ENCODE peak calls at places on chromosome 7, in seven cellular contexts. H, R, K, G, Z, U and B are unnamed samples.

GRCh38 chr7:120280743-120281142 is 7.8 kb downstream of the KCND2 start:
- DNase-seq in G (no peak), R (no peak), K (no peak), H (no peak), U (peak; percentile 5), Z (no peak), B (peak; percentile 3)

GRCh38 chr7:88694207-88694606 is 65.3 kb upstream of the ZNF804B start:
- DNase-seq in R (no peak), H (no peak), U (no peak), G (no peak), K (no peak), Z (no peak), B (no peak)

GRCh38 chr7:12102101-12102500 is 109.0 kb upstream of the TMEM106B start:
- DNase-seq in H (no peak), R (no peak), K (no peak), U (no peak), G (no peak), Z (no peak), B (no peak)

GRCh38 chr7:51369746-51370145 is 53.1 kb upstream of the COBL start:
- DNase-seq in H (no peak), K (no peak), G (no peak), R (no peak), Z (no peak), U (peak; percentile 5), B (peak; percentile 10)

GRCh38 chr7:106643189-106643588 is 17.8 kb downstream of the CCDC71L start:
- DNase-seq in Z (no peak), G (no peak), U (no peak), K (no peak), H (no peak), R (no peak), B (peak; percentile 70)

GRCh38 chr7:54349259-54349658 is 192.9 kb upstream of the VSTM2A start:
- DNase-seq in G (no peak), U (peak; percentile 27), K (no peak), Z (no peak), H (no peak), R (no peak), B (peak; percentile 39)

GRCh38 chr7:33853361-33854062 is 51.8 kb upstream of the BMPER start:
- DNase-seq in G (no peak), U (peak; percentile 74), R (no peak), H (no peak), Z (no peak), K (no peak), B (peak; percentile 76)

GRCh38 chr7:74355091-74355490 is 65.9 kb downstream of the CLIP2 start:
- DNase-seq in Z (peak; percentile 70), H (peak; percentile 42), U (peak; percentile 88), G (peak; percentile 44), R (no peak), K (peak; percentile 30), B (peak; percentile 91)

GRCh38 chr7:117097860-117098259 is 144.6 kb downstream of the ST7 start:
- DNase-seq in H (no peak), G (no peak), Z (no peak), K (no peak), R (no peak), U (no peak), B (no peak)

GRCh38 chr7:117153016-117153415 is 169.8 kb downstream of the WNT2 start:
- DNase-seq in U (no peak), Z (no peak), H (no peak), G (no peak), R (no peak), K (no peak), B (no peak)

GRCh38 chr7:106737202-106737562 is 76.2 kb upstream of the CCDC71L start:
- DNase-seq in U (peak; percentile 63), K (no peak), G (no peak), R (no peak), H (no peak), Z (no peak), B (peak; percentile 77)

GRCh38 chr7:35849158-35849831 is 48.4 kb downstream of the SEPTIN7 start:
- DNase-seq in R (no peak), Z (no peak), H (no peak), U (no peak), G (no peak), K (no peak), B (peak; percentile 55)

GRCh38 chr7:19708397-19709248 is at the start of gene POLR1F:
- DNase-seq in Z (peak; percentile 96), H (peak; percentile 96), R (peak; percentile 88), K (peak; percentile 95), G (peak; percentile 93), U (peak; percentile 95), B (peak; percentile 97)

GRCh38 chr7:73397521-73397934 is 36.0 kb upstream of the FZD9 start:
- DNase-seq in U (no peak), H (no peak), R (no peak), Z (no peak), K (no peak), G (no peak), B (no peak)

GRCh38 chr7:985915-986741 is 3.1 kb downstream of the CYP2W1 start:
- DNase-seq in R (no peak), U (peak; percentile 39), G (no peak), H (no peak), K (no peak), Z (no peak), B (peak; percentile 58)

GRCh38 chr7:2651336-2651735 is 19.6 kb downstream of the TTYH3 start:
- DNase-seq in R (no peak), K (no peak), G (no peak), Z (no peak), H (no peak), U (no peak), B (no peak)

GRCh38 chr7:64885520-64886240 is 17.4 kb upstream of the ZNF273 start:
- DNase-seq in U (no peak), G (no peak), R (no peak), Z (no peak), K (no peak), H (no peak), B (no peak)

DNA sequence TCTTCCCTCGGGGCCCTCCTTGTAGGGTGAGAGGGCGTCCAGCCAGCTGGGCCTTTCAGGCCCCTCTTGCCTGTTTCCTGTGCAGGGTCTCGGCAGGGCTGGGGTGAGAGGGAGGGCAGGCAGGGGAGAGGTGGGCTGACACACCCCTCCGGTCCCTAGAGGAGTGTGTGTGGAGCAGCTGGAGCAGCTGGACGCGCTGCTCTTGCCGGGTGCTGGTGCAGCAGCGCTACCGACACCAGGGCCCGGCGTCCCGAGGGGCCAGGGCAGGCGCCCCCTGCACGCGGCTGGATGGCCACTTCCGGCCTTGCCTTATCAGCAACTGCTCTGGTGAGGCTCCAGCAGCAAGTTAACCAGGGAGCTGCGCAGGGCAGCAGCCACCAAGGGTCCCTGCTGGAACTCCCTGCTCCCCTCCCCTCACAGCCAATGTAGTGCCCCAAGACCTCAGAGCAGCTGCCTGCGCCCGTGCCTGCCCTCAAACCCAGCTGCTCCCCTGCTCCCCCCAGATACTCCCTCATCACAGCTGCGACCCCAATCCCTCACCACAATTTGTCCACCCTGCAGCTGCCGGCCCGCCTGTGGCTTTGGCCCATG is 15.7 kb upstream of the ZNF862 start:
- DNase-seq in U (no peak), G (no peak), R (no peak), Z (peak; percentile 62), K (no peak), H (no peak), B (no peak)
- H3K4me3 ChIP-seq in U (no peak overlapping the region), G (no peak overlapping the region), R (no peak overlapping the region), Z (no peak overlapping the region), K (no peak overlapping the region), H (no peak overlapping the region), B (no peak overlapping the region)

DNA sequence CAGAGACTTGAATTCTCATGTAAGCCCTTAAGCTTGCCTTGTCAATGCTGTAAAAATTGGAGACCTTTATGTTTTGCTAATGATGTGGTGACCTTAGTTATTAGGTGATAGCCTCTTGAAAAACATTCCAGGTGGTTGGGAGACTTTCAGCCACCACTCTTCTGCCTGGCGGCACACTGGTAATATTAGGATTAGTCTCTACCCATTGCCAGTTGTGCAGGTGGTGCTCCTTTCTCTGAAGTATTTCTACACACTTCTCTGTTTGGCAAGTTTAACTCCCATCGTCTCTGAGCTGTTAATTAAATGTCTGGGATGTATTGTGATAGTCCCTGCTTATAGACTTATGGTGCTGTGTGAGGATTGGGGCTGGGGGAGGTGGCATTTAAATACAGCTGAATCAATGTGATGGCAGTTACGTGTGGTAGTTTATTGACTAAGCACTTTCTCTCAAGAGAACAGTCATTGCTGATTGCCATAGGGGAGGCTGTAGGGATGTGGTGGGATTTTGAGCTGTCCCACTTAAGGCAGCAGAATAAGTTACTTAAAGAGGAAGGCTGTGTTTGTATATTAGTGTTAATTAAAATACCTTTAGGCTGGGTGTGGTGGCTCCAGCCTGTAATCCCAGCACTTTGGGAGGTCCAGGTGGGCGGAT is 61.7 kb downstream of the DAGLB start:
- DNase-seq in U (no peak), Z (no peak), K (no peak), H (no peak), G (no peak), R (no peak), B (no peak)
- TF ChIP-seq CTCF in U (no peak), Z (no peak), K (no peak), H (no peak), G (no peak), R (no peak), B (no peak)

GRCh38 chr7:101217388-101218235 is at the start of the genes PLOD3 and ZNHIT1:
- DNase-seq in U (peak; percentile 98), G (peak; percentile 97), K (peak; percentile 98), R (peak; percentile 92), H (peak; percentile 97), Z (peak; percentile 97), B (peak; percentile 99)
- H3K4me3 ChIP-seq in U (peak within 1 kb of the TSS; percentile 97), G (peak within 1 kb of the TSS; percentile 65), K (peak within 1 kb of the TSS; percentile 79), R (peak within 1 kb of the TSS; percentile 94), H (peak within 1 kb of the TSS; percentile 94), Z (peak within 1 kb of the TSS; percentile 92), B (peak within 1 kb of the TSS; percentile 91)

GRCh38 chr7:6146666-6147065 is 115.5 kb downstream of the ANKRD61 start:
- DNase-seq in R (no peak), Z (no peak), K (no peak), U (no peak), H (no peak), G (no peak), B (no peak)
- TF ChIP-seq CTCF in R (no peak), Z (no peak), K (no peak), U (no peak), H (no peak), G (no peak), B (no peak)

GRCh38 chr7:27150568-27151340 is 1.6 kb downstream of the HOXA3 start:
- DNase-seq in K (peak; percentile 86), Z (peak; percentile 80), H (no peak), R (no peak), U (peak; percentile 87), G (peak; percentile 81), B (peak; percentile 66)
- H3K4me3 ChIP-seq in K (peak overlapping the region; percentile 73), Z (peak overlapping the region; percentile 37), H (peak overlapping the region; percentile 42), R (peak overlapping the region; percentile 44), U (peak overlapping the region; percentile 61), G (peak overlapping the region; percentile 66), B (peak overlapping the region; percentile 38)

DNA sequence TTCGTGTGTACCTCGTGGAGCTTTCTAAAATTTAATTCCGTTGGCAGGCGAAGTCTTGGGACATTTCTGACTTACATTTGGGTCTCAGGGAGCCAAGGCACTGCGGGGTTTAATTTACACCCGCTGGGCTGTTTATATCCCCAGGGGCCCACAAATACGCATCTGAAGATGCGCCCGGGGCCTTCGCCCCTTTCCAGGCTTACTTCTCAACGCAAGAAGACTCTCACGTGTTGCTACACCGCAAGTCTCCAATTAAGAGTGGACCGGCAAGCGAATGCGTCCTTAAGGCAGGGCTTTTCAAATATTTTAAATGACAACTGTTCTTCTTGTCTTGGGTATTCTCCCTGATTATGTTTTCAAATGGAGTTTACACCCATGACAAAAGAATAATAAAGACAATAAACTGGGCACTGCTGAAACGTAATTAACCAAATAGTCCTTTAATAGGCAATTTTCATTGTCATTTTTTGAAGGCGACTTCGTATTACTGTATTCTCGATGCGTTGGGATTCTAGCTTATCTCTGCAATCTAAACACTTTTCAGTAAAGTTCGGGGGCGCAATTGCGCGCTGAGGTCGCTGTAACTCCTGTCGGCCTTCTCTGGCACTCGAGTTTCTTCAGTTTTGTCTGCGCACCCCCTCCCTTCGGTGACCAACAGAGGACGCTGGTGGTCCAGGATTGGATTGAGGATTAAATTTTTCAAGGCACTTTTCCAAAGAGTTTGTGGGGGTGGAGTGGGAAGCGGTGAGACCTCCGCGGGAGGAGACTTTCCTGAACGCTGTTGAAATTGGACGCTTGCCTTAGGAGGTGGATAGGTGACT is 837 bp upstream of the IGFBP3 start:
- DNase-seq in G (peak; percentile 70), R (no peak), Z (peak; percentile 74), U (peak; percentile 80), H (peak; percentile 58), K (peak; percentile 26), B (peak; percentile 82)
- TF ChIP-seq CTCF in G (peak; percentile 97), R (peak; percentile 21), Z (peak; percentile 97), U (peak; percentile 99), H (peak; percentile 71), K (peak; percentile 61), B (peak; percentile 99)